ENCODE peak calls at places on chromosome 18, in four cellular contexts. N is heart right ventricle, J is GM23338, B is transverse colon. D is an unnamed sample.

GRCh38 chr18:13392029-13392750 is 173.6 kb downstream of the LDLRAD4 start:
- DNase-seq in N (no peak), J (no peak), B (no peak), D (no peak)

GRCh38 chr18:77002496-77002895 is 130.1 kb downstream of the MBP start:
- DNase-seq in N (no peak), J (no peak), B (no peak), D (no peak)

GRCh38 chr18:68275616-68276015 is 439.3 kb downstream of the TMX3 start:
- DNase-seq in N (no peak), J (no peak), B (no peak), D (no peak)

GRCh38 chr18:26228562-26229260 is 2.5 kb downstream of the TAF4B start:
- DNase-seq in N (no peak), J (no peak), B (no peak), D (no peak)

GRCh38 chr18:32920796-32921787 is 148.3 kb upstream of the KLHL14 start:
- DNase-seq in N (no peak), J (no peak), B (no peak), D (no peak)

GRCh38 chr18:8433323-8433722 is 175.9 kb upstream of the RAB12 start:
- DNase-seq in N (no peak), J (no peak), B (no peak), D (no peak)

GRCh38 chr18:52694804-52695203 is 354.8 kb downstream of the DCC start:
- DNase-seq in N (no peak), J (peak; percentile 56), B (peak; percentile 10), D (no peak)

GRCh38 chr18:28065031-28065792 is 111.7 kb downstream of the CDH2 start:
- DNase-seq in N (no peak), J (no peak), B (no peak), D (no peak)

GRCh38 chr18:45168883-45169585 is 446.2 kb upstream of the SLC14A2 start:
- DNase-seq in N (no peak), J (no peak), B (no peak), D (no peak)

GRCh38 chr18:350953-351572 is 83.2 kb upstream of the THOC1 start:
- DNase-seq in N (peak; percentile 23), J (no peak), B (no peak), D (no peak)

GRCh38 chr18:63844254-63844653 is 43.3 kb upstream of the SERPINB2 start:
- DNase-seq in N (no peak), J (peak; percentile 61), B (no peak), D (no peak)

GRCh38 chr18:26405190-26405781 is 143.1 kb downstream of the KCTD1 start:
- DNase-seq in N (peak; percentile 33), J (peak; percentile 36), B (peak; percentile 15), D (no peak)

GRCh38 chr18:23365602-23366001 is 87.5 kb upstream of the RIOK3 start:
- DNase-seq in N (peak; percentile 23), J (no peak), B (no peak), D (no peak)

GRCh38 chr18:57004366-57005121 is 142.3 kb upstream of the BOD1L2 start:
- DNase-seq in N (no peak), J (no peak), B (no peak), D (no peak)

GRCh38 chr18:36186461-36187137 is 698 bp upstream of the MOCOS start:
- DNase-seq in N (peak; percentile 36), J (peak; percentile 73), B (peak; percentile 71), D (peak; percentile 30)

GRCh38 chr18:50097702-50098101 is 97.2 kb downstream of the MYO5B start:
- DNase-seq in N (no peak), J (no peak), B (peak; percentile 61), D (no peak)

GRCh38 chr18:8721716-8722115 is 16.4 kb downstream of the MTCL1 start:
- DNase-seq in N (no peak), J (peak; percentile 42), B (no peak), D (no peak)

GRCh38 chr18:59669872-59670657 is 27.2 kb downstream of the CCBE1 start:
- DNase-seq in N (no peak), J (no peak), B (no peak), D (no peak)

GRCh38 chr18:39571511-39571910 is 2005.9 kb upstream of the CELF4 start:
- DNase-seq in N (no peak), J (peak; percentile 80), B (no peak), D (no peak)

GRCh38 chr18:45166341-45167108 is 448.8 kb upstream of the SLC14A2 start:
- DNase-seq in N (no peak), J (no peak), B (peak; percentile 46), D (peak; percentile 67)

GRCh38 chr18:8329186-8329771 is 280.0 kb upstream of the RAB12 start:
- DNase-seq in N (no peak), J (no peak), B (no peak), D (no peak)

GRCh38 chr18:32980896-32981295 is 208.1 kb upstream of the KLHL14 start:
- DNase-seq in N (no peak), J (no peak), B (no peak), D (no peak)

GRCh38 chr18:13446024-13446423 is 227.5 kb downstream of the LDLRAD4 start:
- DNase-seq in N (no peak), J (no peak), B (no peak), D (no peak)

GRCh38 chr18:45802814-45803492 is 22.5 kb upstream of the SIGLEC15 start:
- DNase-seq in N (no peak), J (no peak), B (no peak), D (no peak)

GRCh38 chr18:46435031-46435430 is 222.0 kb downstream of the LOXHD1 start:
- DNase-seq in N (no peak), J (no peak), B (no peak), D (no peak)

GRCh38 chr18:76460482-76460881 is 34.6 kb downstream of the ZNF516 start:
- DNase-seq in N (no peak), J (no peak), B (no peak), D (no peak)

GRCh38 chr18:13464432-13465125 is 246.0 kb downstream of the LDLRAD4 start:
- DNase-seq in N (peak; percentile 68), J (no peak), B (peak; percentile 59), D (no peak)

GRCh38 chr18:6055711-6056110 is 160.4 kb upstream of the TMEM200C start:
- DNase-seq in N (no peak), J (no peak), B (no peak), D (no peak)

GRCh38 chr18:53281406-53281805 is 941.4 kb downstream of the DCC start:
- DNase-seq in N (no peak), J (no peak), B (no peak), D (no peak)

GRCh38 chr18:77654302-77654701 is 404.7 kb downstream of the GALR1 start:
- DNase-seq in N (no peak), J (no peak), B (no peak), D (no peak)

GRCh38 chr18:434410-434809 is 66.1 kb downstream of the COLEC12 start:
- DNase-seq in N (no peak), J (no peak), B (no peak), D (no peak)

GRCh38 chr18:2662990-2663389 is 7.5 kb downstream of the SMCHD1 start:
- DNase-seq in N (no peak), J (no peak), B (no peak), D (no peak)

GRCh38 chr18:51953521-51953920 is 386.5 kb upstream of the DCC start:
- DNase-seq in N (no peak), J (no peak), B (no peak), D (no peak)

GRCh38 chr18:23964282-23965238 is 50.0 kb upstream of the TTC39C start:
- DNase-seq in N (no peak), J (peak; percentile 58), B (peak; percentile 52), D (no peak)

DNA sequence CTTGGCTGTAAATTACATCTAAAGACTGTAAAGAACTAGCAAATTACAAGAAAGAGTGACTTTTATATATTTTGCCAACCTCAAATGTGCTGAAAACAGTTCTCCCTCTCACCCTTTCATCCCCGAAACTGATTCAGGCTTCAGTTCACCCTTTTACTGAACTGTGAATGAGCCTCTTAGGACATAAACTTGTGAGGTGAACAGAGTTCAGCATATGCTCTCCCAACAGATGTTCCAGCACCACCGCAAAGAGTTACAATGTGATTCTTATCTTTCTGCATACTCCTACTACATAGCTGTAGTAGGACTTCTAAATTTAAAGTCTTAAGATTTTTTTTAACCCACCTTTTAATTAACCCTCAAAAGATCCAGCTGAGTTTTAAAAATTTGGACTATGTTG is 1.2 kb upstream of the ZCCHC2 start:
- DNase-seq in N (no peak), J (no peak), B (no peak), D (no peak)
- H3K4me3 ChIP-seq in N (no peak overlapping the region), J (peak overlapping the region; percentile 76), B (peak overlapping the region; percentile 90), D (no peak overlapping the region)

DNA sequence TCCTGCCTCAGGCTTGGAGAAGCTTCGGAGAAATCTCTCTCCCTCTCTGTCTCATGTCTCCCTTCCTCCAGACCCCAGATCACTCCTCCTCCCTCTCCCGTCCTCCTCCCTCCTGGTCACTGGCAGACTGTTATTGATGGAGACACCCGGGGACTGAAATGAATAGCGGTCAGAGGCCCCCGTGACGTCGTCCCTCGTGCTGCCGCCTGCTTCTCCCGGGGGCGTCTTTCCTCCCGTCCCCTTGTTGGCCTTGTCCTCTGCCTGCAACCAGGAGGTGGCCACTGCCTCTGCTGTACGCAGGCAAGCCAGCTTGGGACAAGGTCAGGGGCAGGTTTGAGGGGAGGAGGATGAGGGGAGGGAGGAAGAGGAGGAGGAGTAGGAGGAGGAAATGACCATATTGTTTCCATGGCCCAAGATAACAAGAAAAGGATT is 78.2 kb downstream of the CELF4 start:
- DNase-seq in N (peak; percentile 6), J (no peak), B (no peak), D (no peak)
- H3K27me3 ChIP-seq in N (peaks cover 82% of the 10 kb centered on the region), J (peaks cover 37% of the 10 kb centered on the region), B (peaks cover 77% of the 10 kb centered on the region), D (no peaks in the 10 kb centered on the region)

GRCh38 chr18:48634491-48634890 is 95.7 kb downstream of the CTIF start:
- DNase-seq in N (no peak), J (no peak), B (no peak), D (no peak)

GRCh38 chr18:48636436-48636835 is 97.6 kb downstream of the CTIF start:
- DNase-seq in N (no peak), J (no peak), B (no peak), D (no peak)

GRCh38 chr18:48634975-48635374 is 96.1 kb downstream of the CTIF start:
- DNase-seq in N (no peak), J (no peak), B (no peak), D (no peak)

GRCh38 chr18:48637081-48637990 is 98.5 kb downstream of the CTIF start:
- DNase-seq in N (no peak), J (no peak), B (no peak), D (no peak)

GRCh38 chr18:48635806-48636205 is 97.0 kb downstream of the CTIF start:
- DNase-seq in N (no peak), J (no peak), B (no peak), D (no peak)
- H3K4me3 ChIP-seq in N (no peak overlapping the region), J (no peak overlapping the region), B (no peak overlapping the region), D (no peak overlapping the region)

GRCh38 chr18:73458186-73458964 is 590.6 kb upstream of the NETO1 start:
- DNase-seq in N (no peak), J (no peak), B (no peak), D (no peak)

GRCh38 chr18:73461780-73462059 is 593.9 kb upstream of the NETO1 start:
- DNase-seq in N (no peak), J (no peak), B (no peak), D (no peak)

GRCh38 chr18:73461038-73461779 is 593.4 kb upstream of the NETO1 start:
- DNase-seq in N (no peak), J (peak; percentile 5), B (no peak), D (no peak)

GRCh38 chr18:73456643-73457042 is 588.9 kb upstream of the NETO1 start:
- DNase-seq in N (no peak), J (no peak), B (no peak), D (no peak)

DNA sequence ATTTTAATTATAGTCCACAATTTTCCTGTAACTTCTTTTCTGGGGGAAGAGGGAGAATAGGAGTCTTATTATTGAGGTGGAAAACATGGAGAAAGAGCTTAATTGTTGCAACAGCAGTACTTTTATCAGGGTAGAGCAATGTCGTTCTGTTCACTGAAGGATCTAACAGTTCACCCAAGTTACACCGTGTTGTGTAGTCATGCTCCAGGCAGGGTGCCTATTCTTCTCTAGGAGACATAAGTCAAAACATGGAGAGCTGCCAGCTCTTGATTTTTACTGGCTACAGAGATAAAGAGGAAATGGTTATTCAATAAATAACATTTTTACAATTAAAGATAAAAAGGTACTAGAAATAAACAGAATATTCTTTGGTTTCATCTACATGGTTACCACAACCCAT is 594.3 kb upstream of the NETO1 start:
- DNase-seq in N (peak; percentile 15), J (no peak), B (no peak), D (no peak)
- H3K27me3 ChIP-seq in N (no peaks in the 10 kb centered on the region), J (no peaks in the 10 kb centered on the region), B (no peaks in the 10 kb centered on the region), D (no peaks in the 10 kb centered on the region)